ENCODE peak calls at places on chromosomes 3 and 15, in four cellular contexts. L is left cardiac atrium, D is AG09309, Q is anterior cingulate cortex. H is an unnamed sample.

GRCh38 chr3:95277614-95278013 is 1214.8 kb downstream of the NSUN3 start:
- DNase-seq in L (no peak), D (no peak), Q (no peak), H (no peak)

GRCh38 chr3:53146319-53146868 is 14.6 kb upstream of the PRKCD start:
- DNase-seq in L (no peak), D (no peak), Q (no peak), H (no peak)

GRCh38 chr15:67149859-67150824 is 84.7 kb downstream of the SMAD3 start:
- DNase-seq in L (peak; percentile 85), D (peak; percentile 97), Q (no peak), H (peak; percentile 99)

GRCh38 chr15:83565553-83566159 is 88.3 kb upstream of the ADAMTSL3 start:
- DNase-seq in L (no peak), D (no peak), Q (no peak), H (no peak)

GRCh38 chr15:25802285-25802830 is 60.8 kb downstream of the ATP10A start:
- DNase-seq in L (no peak), D (no peak), Q (no peak), H (no peak)

GRCh38 chr3:13506680-13507079 is 26.6 kb downstream of the HDAC11 start:
- DNase-seq in L (no peak), D (no peak), Q (no peak), H (no peak)

GRCh38 chr3:78204977-78205376 is 1165.1 kb downstream of the ROBO2 start:
- DNase-seq in L (no peak), D (peak; percentile 42), Q (no peak), H (no peak)

GRCh38 chr3:119794971-119795612 is 13.2 kb downstream of the NR1I2 start:
- DNase-seq in L (no peak), D (no peak), Q (no peak), H (no peak)

GRCh38 chr15:78320173-78320572 is 20.0 kb upstream of the CRABP1 start:
- DNase-seq in L (no peak), D (no peak), Q (no peak), H (no peak)

GRCh38 chr3:142649996-142650693 is 54.0 kb downstream of the PLS1 start:
- DNase-seq in L (no peak), D (no peak), Q (no peak), H (no peak)

GRCh38 chr15:41493205-41493901 is at the start of gene ITPKA:
- DNase-seq in L (peak; percentile 79), D (no peak), Q (no peak), H (peak; percentile 90)

GRCh38 chr3:49790626-49791411 is 4.5 kb upstream of the IP6K1 start:
- DNase-seq in L (no peak), D (no peak), Q (no peak), H (no peak)

GRCh38 chr3:180594631-180595348 is 7.2 kb upstream of the TTC14 start:
- DNase-seq in L (no peak), D (peak; percentile 23), Q (no peak), H (no peak)

GRCh38 chr15:88533376-88533775 is 13.1 kb downstream of the DET1 start:
- DNase-seq in L (no peak), D (no peak), Q (no peak), H (no peak)

GRCh38 chr15:66835558-66835878 is 133.5 kb downstream of the SMAD6 start:
- DNase-seq in L (no peak), D (no peak), Q (no peak), H (peak; percentile 39)

GRCh38 chr3:177451277-177451880 is 254.1 kb upstream of the TBL1XR1 start:
- DNase-seq in L (no peak), D (no peak), Q (no peak), H (no peak)

GRCh38 chr15:48922046-48922445 is 41.7 kb downstream of the SHC4 start:
- DNase-seq in L (no peak), D (no peak), Q (no peak), H (no peak)

GRCh38 chr3:126315083-126315658 is 42.0 kb downstream of the KLF15 start:
- DNase-seq in L (no peak), D (no peak), Q (no peak), H (no peak)

GRCh38 chr15:100735654-100736053 is 133.3 kb downstream of the ASB7 start:
- DNase-seq in L (no peak), D (no peak), Q (no peak), H (no peak)

GRCh38 chr3:104677932-104678331 is 688.8 kb upstream of the ALCAM start:
- DNase-seq in L (no peak), D (no peak), Q (no peak), H (no peak)

GRCh38 chr3:128170866-128171516 is 17.7 kb downstream of the EEFSEC start:
- DNase-seq in L (peak; percentile 65), D (peak; percentile 52), Q (peak; percentile 21), H (no peak)

GRCh38 chr3:101970915-101971314 is 121.6 kb downstream of the NFKBIZ start:
- DNase-seq in L (no peak), D (no peak), Q (no peak), H (no peak)

GRCh38 chr3:124229407-124229806 is 237.5 kb upstream of the ROPN1 start:
- DNase-seq in L (no peak), D (no peak), Q (no peak), H (no peak)

GRCh38 chr15:57925650-57926049 is 139.9 kb downstream of the ALDH1A2 start:
- DNase-seq in L (no peak), D (no peak), Q (no peak), H (no peak)

GRCh38 chr3:264394-265156 is 68.0 kb downstream of the CHL1 start:
- DNase-seq in L (no peak), D (peak; percentile 18), Q (no peak), H (no peak)

GRCh38 chr3:100993309-100993708 is at the start of gene ABI3BP:
- DNase-seq in L (peak; percentile 82), D (peak; percentile 70), Q (no peak), H (peak; percentile 66)

GRCh38 chr15:29516929-29517328 is 247.3 kb upstream of the NSMCE3 start:
- DNase-seq in L (no peak), D (no peak), Q (no peak), H (no peak)

GRCh38 chr3:138846350-138846756 is 11.6 kb upstream of the PIK3CB start:
- DNase-seq in L (no peak), D (no peak), Q (no peak), H (no peak)